ENCODE peak calls at places on chromosome 16, in four cellular contexts. E is GM12891, L is suprapubic skin, R is transverse colon. M is an unnamed sample.
A peak's percentile ranks its signal among the peaks of the same experiment; 100 is the strongest.

GRCh38 chr16:67847064-67847861 is at the start of gene CENPT:
- DNase-seq in E (peak; percentile 80), L (peak; percentile 81), R (peak; percentile 66), M (no peak)

GRCh38 chr16:28112908-28113307 is 49.4 kb upstream of the GSG1L start:
- DNase-seq in E (no peak), L (no peak), R (no peak), M (no peak)

GRCh38 chr16:50884066-50884860 is 142.4 kb downstream of the CYLD start:
- DNase-seq in E (peak; percentile 37), L (no peak), R (no peak), M (peak; percentile 44)

GRCh38 chr16:75486014-75486404 is 9.2 kb downstream of the CHST6 start:
- DNase-seq in E (no peak), L (no peak), R (peak; percentile 71), M (no peak)

GRCh38 chr16:84724619-84725307 is 25.0 kb downstream of the USP10 start:
- DNase-seq in E (no peak), L (no peak), R (no peak), M (no peak)

GRCh38 chr16:87704754-87705353 is 60.9 kb downstream of the KLHDC4 start:
- DNase-seq in E (no peak), L (no peak), R (no peak), M (no peak)

GRCh38 chr16:85983064-85983463 is 84.1 kb downstream of the IRF8 start:
- DNase-seq in E (no peak), L (peak; percentile 39), R (no peak), M (no peak)

GRCh38 chr16:78605548-78606097 is 506.2 kb downstream of the WWOX start:
- DNase-seq in E (no peak), L (no peak), R (no peak), M (no peak)

GRCh38 chr16:47492428-47493357 is 31.6 kb downstream of the PHKB start:
- DNase-seq in E (no peak), L (peak; percentile 79), R (peak; percentile 57), M (peak; percentile 22)

GRCh38 chr16:88569614-88569984 is 604 bp upstream of the ZC3H18 start:
- DNase-seq in E (no peak), L (peak; percentile 76), R (no peak), M (no peak)

GRCh38 chr16:3570420-3571062 is 6.7 kb downstream of the NLRC3 start:
- DNase-seq in E (no peak), L (no peak), R (no peak), M (no peak)

GRCh38 chr16:3171855-3172593 is 16.0 kb upstream of the OR1F1 start:
- DNase-seq in E (peak; percentile 31), L (no peak), R (no peak), M (peak; percentile 48)

GRCh38 chr16:27179500-27180072 is 23.7 kb upstream of the KDM8 start:
- DNase-seq in E (peak; percentile 77), L (peak; percentile 90), R (peak; percentile 92), M (peak; percentile 74)

GRCh38 chr16:62573466-62573865 is 537.2 kb upstream of the CDH8 start:
- DNase-seq in E (no peak), L (no peak), R (no peak), M (no peak)

GRCh38 chr16:87582221-87582965 is 19.9 kb upstream of the JPH3 start:
- DNase-seq in E (no peak), L (peak; percentile 82), R (peak; percentile 21), M (no peak)

GRCh38 chr16:63983401-63983800 is 1138.5 kb downstream of the CDH11 start:
- DNase-seq in E (no peak), L (no peak), R (no peak), M (no peak)

DNA sequence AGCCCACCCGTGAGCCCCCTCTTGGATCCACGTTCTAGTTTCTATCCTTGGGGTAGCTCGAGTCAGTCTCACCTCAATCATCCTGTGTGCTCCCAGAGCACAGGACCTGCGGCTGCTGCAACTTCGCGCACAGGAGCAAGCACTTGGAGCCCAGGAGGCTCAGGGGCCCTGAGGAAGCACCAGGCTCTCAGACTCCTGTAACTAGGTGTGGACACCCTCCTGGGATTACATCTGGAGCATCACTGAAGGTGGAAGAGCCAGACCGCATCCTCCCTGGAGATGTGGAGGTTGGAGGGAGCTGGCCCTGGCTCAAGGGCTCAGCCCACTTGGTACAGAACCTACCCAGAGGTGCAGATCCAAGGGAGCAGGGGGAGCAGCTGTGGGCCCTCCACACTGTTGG is 2.7 kb downstream of the HBQ1 start:
- DNase-seq in E (no peak), L (no peak), R (no peak), M (no peak)
- TF ChIP-seq POLR2AphosphoS5 in E (peak; percentile 19), L (no peak), R (no peak), M (no peak)

GRCh38 chr16:77472262-77472661 is 37.4 kb upstream of the ADAMTS18 start:
- DNase-seq in E (no peak), L (no peak), R (no peak), M (no peak)
- TF ChIP-seq POLR2A in E (no peak), L (no peak), R (no peak), M (no peak)

GRCh38 chr16:31143036-31143888 is 6.6 kb downstream of the PRSS36 start:
- DNase-seq in E (no peak), L (no peak), R (no peak), M (no peak)

GRCh38 chr16:31141489-31142108 is 6.1 kb upstream of the PRSS8 start:
- DNase-seq in E (no peak), L (no peak), R (no peak), M (peak; percentile 46)

GRCh38 chr16:31145398-31145990 is 4.4 kb downstream of the PRSS36 start:
- DNase-seq in E (no peak), L (no peak), R (no peak), M (no peak)

GRCh38 chr16:31143889-31144148 is 6.0 kb downstream of the PRSS36 start:
- DNase-seq in E (no peak), L (no peak), R (no peak), M (no peak)

GRCh38 chr16:31142109-31143035 is 6.8 kb upstream of the PRSS8 start:
- DNase-seq in E (peak; percentile 99), L (peak; percentile 100), R (peak; percentile 99), M (peak; percentile 99)
- TF ChIP-seq POLR2AphosphoS5 in E (no peak), L (peak; percentile 68), R (peak; percentile 27), M (no peak)

GRCh38 chr16:69286941-69287713 is 24.0 kb upstream of the VPS4A start:
- DNase-seq in E (no peak), L (no peak), R (peak; percentile 26), M (no peak)
- TF ChIP-seq POLR2A in E (no peak), L (no peak), R (no peak), M (no peak)